ENCODE peak calls at places on chromosomes 11 and 22, in six cellular contexts. A is nucleus accumbens; G is ELF-1; V is naive thymus-derived CD4-positive, alpha-beta T cell; J is NCI-H2029; L is EH. O is an unnamed sample.

GRCh38 chr22:22825213-22825593 is 62.4 kb upstream of the IGLL5 start:
- DNase-seq in A (no peak), G (no peak), V (no peak), J (no peak), L (no peak), O (no peak)

GRCh38 chr11:99911116-99911515 is 776.0 kb upstream of the ARHGAP42 start:
- DNase-seq in A (no peak), G (no peak), V (no peak), J (no peak), L (no peak), O (no peak)

GRCh38 chr11:66727883-66728759 is 895 bp downstream of the SPTBN2 start:
- DNase-seq in A (no peak), G (peak), V (no peak), J (no peak), L (no peak), O (no peak)

GRCh38 chr22:41833369-41834004 is 582 bp downstream of the SREBF2 start:
- DNase-seq in A (peak), G (peak), V (peak), J (no peak), L (peak), O (no peak)

GRCh38 chr22:36921309-36922096 is 8.1 kb downstream of the CSF2RB start:
- DNase-seq in A (no peak), G (no peak), V (no peak), J (no peak), L (no peak), O (no peak)

GRCh38 chr22:23212061-23213030 is 32.0 kb downstream of the BCR start:
- DNase-seq in A (no peak), G (no peak), V (no peak), J (peak), L (no peak), O (no peak)

GRCh38 chr22:20569059-20570058 is 61.9 kb downstream of the MED15 start:
- DNase-seq in A (no peak), G (no peak), V (peak), J (no peak), L (peak), O (no peak)

GRCh38 chr11:21285104-21285503 is 615.7 kb downstream of the NELL1 start:
- DNase-seq in A (no peak), G (no peak), V (no peak), J (no peak), L (no peak), O (no peak)

GRCh38 chr11:76161261-76161961 is 44.9 kb downstream of the WNT11 start:
- DNase-seq in A (no peak), G (peak), V (no peak), J (no peak), L (peak), O (no peak)

GRCh38 chr22:24968066-24968561 is 15.6 kb downstream of the KIAA1671 start:
- DNase-seq in A (no peak), G (peak), V (no peak), J (no peak), L (no peak), O (peak)

GRCh38 chr11:132721526-132721925 is 810.8 kb downstream of the OPCML start:
- DNase-seq in A (no peak), G (no peak), V (no peak), J (no peak), L (no peak), O (no peak)

GRCh38 chr11:124310746-124311145 is 3.0 kb downstream of the OR8D1 start:
- DNase-seq in A (no peak), G (no peak), V (no peak), J (no peak), L (no peak), O (no peak)

GRCh38 chr11:33307984-33308383 is 50.8 kb downstream of the HIPK3 start:
- DNase-seq in A (no peak), G (no peak), V (no peak), J (no peak), L (peak), O (no peak)

GRCh38 chr11:110565344-110565684 is 135.6 kb downstream of the FDX1 start:
- DNase-seq in A (no peak), G (peak), V (no peak), J (no peak), L (peak), O (peak)

GRCh38 chr22:19466126-19466716 is 12.8 kb downstream of the UFD1 start:
- DNase-seq in A (no peak), G (no peak), V (no peak), J (no peak), L (no peak), O (no peak)

GRCh38 chr22:20405291-20405930 is 11.5 kb downstream of the ZNF74 start:
- DNase-seq in A (no peak), G (no peak), V (no peak), J (no peak), L (no peak), O (no peak)

GRCh38 chr11:129846508-129847335 is 31.1 kb downstream of the TMEM45B start:
- DNase-seq in A (no peak), G (no peak), V (no peak), J (peak), L (peak), O (no peak)

GRCh38 chr11:4697583-4697982 is at the start of gene OR51E2:
- DNase-seq in A (no peak), G (peak), V (no peak), J (peak), L (peak), O (no peak)

GRCh38 chr11:94175545-94175944 is 46.9 kb downstream of the PANX1 start:
- DNase-seq in A (no peak), G (no peak), V (no peak), J (no peak), L (peak), O (no peak)

GRCh38 chr11:72842126-72842525 is 27.9 kb downstream of the ATG16L2 start:
- DNase-seq in A (no peak), G (no peak), V (no peak), J (no peak), L (no peak), O (no peak)

GRCh38 chr11:87092159-87092558 is 54.4 kb downstream of the TMEM135 start:
- DNase-seq in A (no peak), G (no peak), V (no peak), J (no peak), L (peak), O (no peak)

GRCh38 chr11:47052576-47052975 is 116.0 kb downstream of the CSTPP1 start:
- DNase-seq in A (no peak), G (no peak), V (no peak), J (no peak), L (no peak), O (no peak)

GRCh38 chr11:7413961-7414728 is 71.2 kb upstream of the OLFML1 start:
- DNase-seq in A (no peak), G (peak), V (no peak), J (no peak), L (no peak), O (peak)

O was measured in H9.